ENCODE peak calls at places on chromosome 21, in six cellular contexts. One of them, this sample, is unnamed.

GRCh38 chr21:42238185-42238934 is 19.4 kb downstream of the ABCG1 start:
- DNase-seq in foreskin fibroblast: no peak
- DNase-seq in lower lobe of right lung: no peak
- DNase-seq in GM12864: no peak
- DNase-seq in nephron progenitor cell: no peak
- DNase-seq in WERI-Rb-1: no peak
- DNase-seq in this sample: no peak

GRCh38 chr21:41235214-41235613 is 67.3 kb downstream of the BACE2 start:
- DNase-seq in foreskin fibroblast: no peak
- DNase-seq in lower lobe of right lung: no peak
- DNase-seq in GM12864: no peak
- DNase-seq in nephron progenitor cell: no peak
- DNase-seq in WERI-Rb-1: no peak
- DNase-seq in this sample: no peak

GRCh38 chr21:34282223-34282622 is 81.6 kb upstream of the KCNE2 start:
- DNase-seq in foreskin fibroblast: peak; percentile 8
- DNase-seq in lower lobe of right lung: no peak
- DNase-seq in GM12864: no peak
- DNase-seq in nephron progenitor cell: no peak
- DNase-seq in WERI-Rb-1: no peak
- DNase-seq in this sample: no peak

GRCh38 chr21:42289926-42290325 is 25.3 kb downstream of the TFF3 start:
- DNase-seq in foreskin fibroblast: no peak
- DNase-seq in lower lobe of right lung: peak; percentile 81
- DNase-seq in GM12864: no peak
- DNase-seq in nephron progenitor cell: no peak
- DNase-seq in WERI-Rb-1: no peak
- DNase-seq in this sample: no peak

GRCh38 chr21:41687633-41688032 is 79.2 kb downstream of the RIPK4 start:
- DNase-seq in foreskin fibroblast: no peak
- DNase-seq in lower lobe of right lung: no peak
- DNase-seq in GM12864: no peak
- DNase-seq in nephron progenitor cell: no peak
- DNase-seq in WERI-Rb-1: no peak
- DNase-seq in this sample: no peak

GRCh38 chr21:45302082-45303061 is 14.7 kb upstream of the POFUT2 start:
- DNase-seq in foreskin fibroblast: no peak
- DNase-seq in lower lobe of right lung: peak; percentile 64
- DNase-seq in GM12864: no peak
- DNase-seq in nephron progenitor cell: no peak
- DNase-seq in WERI-Rb-1: no peak
- DNase-seq in this sample: no peak

GRCh38 chr21:34807146-34807880 is 138.5 kb downstream of the CLIC6 start:
- DNase-seq in foreskin fibroblast: peak; percentile 93
- DNase-seq in lower lobe of right lung: no peak
- DNase-seq in GM12864: peak; percentile 19
- DNase-seq in nephron progenitor cell: no peak
- DNase-seq in WERI-Rb-1: no peak
- DNase-seq in this sample: peak; percentile 45

GRCh38 chr21:45411810-45412206 is 6.8 kb downstream of the COL18A1 start:
- DNase-seq in foreskin fibroblast: no peak
- DNase-seq in lower lobe of right lung: no peak
- DNase-seq in GM12864: no peak
- DNase-seq in nephron progenitor cell: no peak
- DNase-seq in WERI-Rb-1: no peak
- DNase-seq in this sample: no peak

GRCh38 chr21:25925936-25926335 is 191.2 kb downstream of the GABPA start:
- DNase-seq in foreskin fibroblast: peak; percentile 21
- DNase-seq in lower lobe of right lung: no peak
- DNase-seq in GM12864: no peak
- DNase-seq in nephron progenitor cell: no peak
- DNase-seq in WERI-Rb-1: no peak
- DNase-seq in this sample: no peak

GRCh38 chr21:34889537-34890257 is 159.4 kb downstream of the RUNX1 start:
- DNase-seq in foreskin fibroblast: peak; percentile 94
- DNase-seq in lower lobe of right lung: peak; percentile 89
- DNase-seq in GM12864: no peak
- DNase-seq in nephron progenitor cell: peak; percentile 81
- DNase-seq in WERI-Rb-1: peak; percentile 16
- DNase-seq in this sample: no peak

GRCh38 chr21:30044447-30045064 is 104.8 kb upstream of the GRIK1 start:
- DNase-seq in foreskin fibroblast: peak; percentile 48
- DNase-seq in lower lobe of right lung: no peak
- DNase-seq in GM12864: no peak
- DNase-seq in nephron progenitor cell: peak; percentile 37
- DNase-seq in WERI-Rb-1: no peak
- DNase-seq in this sample: no peak

GRCh38 chr21:25983745-25984144 is 186.8 kb downstream of the APP start:
- DNase-seq in foreskin fibroblast: no peak
- DNase-seq in lower lobe of right lung: no peak
- DNase-seq in GM12864: no peak
- DNase-seq in nephron progenitor cell: no peak
- DNase-seq in WERI-Rb-1: no peak
- DNase-seq in this sample: no peak

GRCh38 chr21:45322960-45323461 is 35.3 kb upstream of the POFUT2 start:
- DNase-seq in foreskin fibroblast: peak; percentile 73
- DNase-seq in lower lobe of right lung: peak; percentile 48
- DNase-seq in GM12864: no peak
- DNase-seq in nephron progenitor cell: no peak
- DNase-seq in WERI-Rb-1: no peak
- DNase-seq in this sample: no peak

GRCh38 chr21:15514073-15514946 is 215.5 kb upstream of the USP25 start:
- DNase-seq in foreskin fibroblast: no peak
- DNase-seq in lower lobe of right lung: no peak
- DNase-seq in GM12864: peak; percentile 39
- DNase-seq in nephron progenitor cell: no peak
- DNase-seq in WERI-Rb-1: no peak
- DNase-seq in this sample: no peak

GRCh38 chr21:42093991-42094417 is 22.9 kb downstream of the UMODL1 start:
- DNase-seq in foreskin fibroblast: peak; percentile 87
- DNase-seq in lower lobe of right lung: no peak
- DNase-seq in GM12864: no peak
- DNase-seq in nephron progenitor cell: no peak
- DNase-seq in WERI-Rb-1: no peak
- DNase-seq in this sample: no peak

GRCh38 chr21:36097427-36098230 is 27.8 kb downstream of the CBR1 start:
- DNase-seq in foreskin fibroblast: peak; percentile 30
- DNase-seq in lower lobe of right lung: no peak
- DNase-seq in GM12864: no peak
- DNase-seq in nephron progenitor cell: no peak
- DNase-seq in WERI-Rb-1: no peak
- DNase-seq in this sample: no peak

GRCh38 chr21:27534211-27534610 is 567.3 kb upstream of the ADAMTS5 start:
- DNase-seq in foreskin fibroblast: peak; percentile 55
- DNase-seq in lower lobe of right lung: no peak
- DNase-seq in GM12864: no peak
- DNase-seq in nephron progenitor cell: no peak
- DNase-seq in WERI-Rb-1: no peak
- DNase-seq in this sample: no peak

GRCh38 chr21:16205527-16205926 is 475.7 kb downstream of the USP25 start:
- DNase-seq in foreskin fibroblast: no peak
- DNase-seq in lower lobe of right lung: no peak
- DNase-seq in GM12864: no peak
- DNase-seq in nephron progenitor cell: no peak
- DNase-seq in WERI-Rb-1: no peak
- DNase-seq in this sample: no peak

GRCh38 chr21:34968414-34969333 is 80.4 kb downstream of the RUNX1 start:
- DNase-seq in foreskin fibroblast: peak; percentile 26
- DNase-seq in lower lobe of right lung: no peak
- DNase-seq in GM12864: no peak
- DNase-seq in nephron progenitor cell: no peak
- DNase-seq in WERI-Rb-1: no peak
- DNase-seq in this sample: no peak

GRCh38 chr21:41633627-41634026 is 125.7 kb upstream of the TMPRSS2 start:
- DNase-seq in foreskin fibroblast: no peak
- DNase-seq in lower lobe of right lung: no peak
- DNase-seq in GM12864: no peak
- DNase-seq in nephron progenitor cell: no peak
- DNase-seq in WERI-Rb-1: no peak
- DNase-seq in this sample: no peak

GRCh38 chr21:18335651-18336050 is 67.9 kb downstream of the TMPRSS15 start:
- DNase-seq in foreskin fibroblast: no peak
- DNase-seq in lower lobe of right lung: no peak
- DNase-seq in GM12864: no peak
- DNase-seq in nephron progenitor cell: no peak
- DNase-seq in WERI-Rb-1: no peak
- DNase-seq in this sample: no peak

GRCh38 chr21:44925027-44925755 is 4.5 kb upstream of the ITGB2 start:
- DNase-seq in foreskin fibroblast: peak; percentile 58
- DNase-seq in lower lobe of right lung: peak; percentile 14
- DNase-seq in GM12864: no peak
- DNase-seq in nephron progenitor cell: no peak
- DNase-seq in WERI-Rb-1: no peak
- DNase-seq in this sample: no peak

GRCh38 chr21:15953551-15954116 is 223.9 kb downstream of the USP25 start:
- DNase-seq in foreskin fibroblast: no peak
- DNase-seq in lower lobe of right lung: no peak
- DNase-seq in GM12864: no peak
- DNase-seq in nephron progenitor cell: no peak
- DNase-seq in WERI-Rb-1: no peak
- DNase-seq in this sample: no peak

GRCh38 chr21:25809013-25809412 is 74.2 kb downstream of the GABPA start:
- DNase-seq in foreskin fibroblast: peak; percentile 49
- DNase-seq in lower lobe of right lung: no peak
- DNase-seq in GM12864: no peak
- DNase-seq in nephron progenitor cell: no peak
- DNase-seq in WERI-Rb-1: no peak
- DNase-seq in this sample: no peak

GRCh38 chr21:35922618-35923017 is 137.7 kb downstream of the SETD4 start:
- DNase-seq in foreskin fibroblast: peak; percentile 46
- DNase-seq in lower lobe of right lung: no peak
- DNase-seq in GM12864: no peak
- DNase-seq in nephron progenitor cell: no peak
- DNase-seq in WERI-Rb-1: no peak
- DNase-seq in this sample: no peak

DNA sequence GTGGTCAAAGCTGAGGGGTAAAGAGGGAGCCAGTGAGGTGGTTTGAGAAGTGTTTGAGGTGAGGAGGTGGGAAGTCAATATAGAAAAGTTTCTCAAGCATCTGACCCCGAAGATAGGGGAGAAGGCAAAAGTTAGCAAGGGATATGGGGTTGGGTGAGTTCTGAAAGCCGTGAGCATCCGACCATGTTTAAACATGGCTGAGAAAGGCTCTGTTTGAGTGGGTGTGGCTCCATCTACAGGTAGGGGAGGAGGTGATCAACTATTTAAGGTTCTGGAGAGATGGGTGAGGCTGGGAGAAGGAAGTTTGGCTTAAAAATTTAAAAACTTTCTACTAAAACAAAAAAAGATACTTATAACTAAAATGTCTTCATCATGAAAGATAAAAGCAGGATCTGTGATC is 273.8 kb downstream of the KCNJ6 start:
- DNase-seq in foreskin fibroblast: no peak
- DNase-seq in lower lobe of right lung: no peak
- DNase-seq in GM12864: peak; percentile 24
- DNase-seq in nephron progenitor cell: no peak
- DNase-seq in WERI-Rb-1: peak; percentile 63
- DNase-seq in this sample: no peak
- TF ChIP-seq CTCF in foreskin fibroblast: no peak
- TF ChIP-seq CTCF in lower lobe of right lung: peak; percentile 27
- TF ChIP-seq CTCF in GM12864: peak; percentile 48
- TF ChIP-seq CTCF in nephron progenitor cell: peak; percentile 32
- TF ChIP-seq CTCF in WERI-Rb-1: peak; percentile 50
- TF ChIP-seq CTCF in this sample: no peak

GRCh38 chr21:46661211-46661625 is 25.7 kb downstream of the PRMT2 start:
- DNase-seq in foreskin fibroblast: peak; percentile 96
- DNase-seq in lower lobe of right lung: peak; percentile 76
- DNase-seq in GM12864: no peak
- DNase-seq in nephron progenitor cell: peak; percentile 81
- DNase-seq in WERI-Rb-1: peak; percentile 79
- DNase-seq in this sample: no peak
- TF ChIP-seq CTCF in foreskin fibroblast: peak; percentile 77
- TF ChIP-seq CTCF in lower lobe of right lung: peak; percentile 77
- TF ChIP-seq CTCF in GM12864: peak; percentile 48
- TF ChIP-seq CTCF in nephron progenitor cell: peak; percentile 94
- TF ChIP-seq CTCF in WERI-Rb-1: peak; percentile 72
- TF ChIP-seq CTCF in this sample: no peak

GRCh38 chr21:31360717-31361116 is 16.7 kb upstream of the TIAM1 start:
- DNase-seq in foreskin fibroblast: no peak
- DNase-seq in lower lobe of right lung: no peak
- DNase-seq in GM12864: no peak
- DNase-seq in nephron progenitor cell: no peak
- DNase-seq in WERI-Rb-1: no peak
- DNase-seq in this sample: no peak

GRCh38 chr21:31370281-31370892 is 26.3 kb upstream of the TIAM1 start:
- DNase-seq in foreskin fibroblast: no peak
- DNase-seq in lower lobe of right lung: no peak
- DNase-seq in GM12864: no peak
- DNase-seq in nephron progenitor cell: no peak
- DNase-seq in WERI-Rb-1: no peak
- DNase-seq in this sample: no peak

GRCh38 chr21:31366825-31367224 is 22.8 kb upstream of the TIAM1 start:
- DNase-seq in foreskin fibroblast: peak; percentile 67
- DNase-seq in lower lobe of right lung: no peak
- DNase-seq in GM12864: no peak
- DNase-seq in nephron progenitor cell: no peak
- DNase-seq in WERI-Rb-1: no peak
- DNase-seq in this sample: no peak

GRCh38 chr21:31363720-31364119 is 19.7 kb upstream of the TIAM1 start:
- DNase-seq in foreskin fibroblast: no peak
- DNase-seq in lower lobe of right lung: no peak
- DNase-seq in GM12864: no peak
- DNase-seq in nephron progenitor cell: no peak
- DNase-seq in WERI-Rb-1: no peak
- DNase-seq in this sample: no peak

GRCh38 chr21:31364265-31364945 is 20.3 kb upstream of the TIAM1 start:
- DNase-seq in foreskin fibroblast: no peak
- DNase-seq in lower lobe of right lung: no peak
- DNase-seq in GM12864: no peak
- DNase-seq in nephron progenitor cell: no peak
- DNase-seq in WERI-Rb-1: no peak
- DNase-seq in this sample: no peak
- TF ChIP-seq CTCF in foreskin fibroblast: no peak
- TF ChIP-seq CTCF in lower lobe of right lung: no peak
- TF ChIP-seq CTCF in GM12864: no peak
- TF ChIP-seq CTCF in nephron progenitor cell: no peak
- TF ChIP-seq CTCF in WERI-Rb-1: no peak
- TF ChIP-seq CTCF in this sample: no peak

GRCh38 chr21:33133912-33134311 is 64.0 kb downstream of the OLIG1 start:
- DNase-seq in foreskin fibroblast: no peak
- DNase-seq in lower lobe of right lung: no peak
- DNase-seq in GM12864: no peak
- DNase-seq in nephron progenitor cell: no peak
- DNase-seq in WERI-Rb-1: peak; percentile 97
- DNase-seq in this sample: no peak

GRCh38 chr21:33135925-33136324 is 66.0 kb downstream of the OLIG1 start:
- DNase-seq in foreskin fibroblast: no peak
- DNase-seq in lower lobe of right lung: no peak
- DNase-seq in GM12864: no peak
- DNase-seq in nephron progenitor cell: no peak
- DNase-seq in WERI-Rb-1: no peak
- DNase-seq in this sample: no peak

GRCh38 chr21:33128538-33128937 is 58.6 kb downstream of the OLIG1 start:
- DNase-seq in foreskin fibroblast: no peak
- DNase-seq in lower lobe of right lung: no peak
- DNase-seq in GM12864: no peak
- DNase-seq in nephron progenitor cell: no peak
- DNase-seq in WERI-Rb-1: no peak
- DNase-seq in this sample: no peak

GRCh38 chr21:33127154-33127893 is 57.4 kb downstream of the OLIG1 start:
- DNase-seq in foreskin fibroblast: peak; percentile 84
- DNase-seq in lower lobe of right lung: peak; percentile 63
- DNase-seq in GM12864: peak; percentile 5
- DNase-seq in nephron progenitor cell: peak; percentile 83
- DNase-seq in WERI-Rb-1: peak; percentile 93
- DNase-seq in this sample: peak; percentile 46

GRCh38 chr21:33132054-33132453 is 62.1 kb downstream of the OLIG1 start:
- DNase-seq in foreskin fibroblast: no peak
- DNase-seq in lower lobe of right lung: no peak
- DNase-seq in GM12864: no peak
- DNase-seq in nephron progenitor cell: no peak
- DNase-seq in WERI-Rb-1: no peak
- DNase-seq in this sample: no peak
- TF ChIP-seq CTCF in foreskin fibroblast: no peak
- TF ChIP-seq CTCF in lower lobe of right lung: no peak
- TF ChIP-seq CTCF in GM12864: peak; percentile 51
- TF ChIP-seq CTCF in nephron progenitor cell: no peak
- TF ChIP-seq CTCF in WERI-Rb-1: peak; percentile 62
- TF ChIP-seq CTCF in this sample: no peak

This sample was measured in omental fat pad.